ENCODE peak calls at places on chromosomes 16 and 17, in five cellular contexts. W, Y, S, B and M are unnamed samples.

GRCh38 chr17:81551458-81552243 is 502 bp downstream of the FAAP100 start:
- DNase-seq in Y (peak), S (peak), B (no peak), W (no peak), M (peak)

GRCh38 chr17:9669551-9670008 is 24.3 kb downstream of the USP43 start:
- DNase-seq in B (no peak), S (peak), W (no peak), Y (no peak), M (no peak)

GRCh38 chr17:2949469-2950044 is 113.8 kb downstream of the OR1D5 start:
- DNase-seq in W (no peak), Y (no peak), S (no peak), B (no peak), M (no peak)

GRCh38 chr17:46732754-46733398 is 85.6 kb downstream of the WNT3 start:
- DNase-seq in S (no peak), W (no peak), Y (no peak), B (no peak), M (no peak)

GRCh38 chr17:68511254-68511670 is 968 bp upstream of the PRKAR1A start:
- DNase-seq in B (no peak), Y (no peak), W (no peak), S (peak), M (no peak)

GRCh38 chr17:11340798-11341197 is 99.8 kb downstream of the SHISA6 start:
- DNase-seq in B (no peak), W (no peak), Y (no peak), S (no peak), M (no peak)

GRCh38 chr17:66326476-66327047 is 24.1 kb downstream of the PRKCA start:
- DNase-seq in B (no peak), S (no peak), W (no peak), Y (no peak), M (no peak)

GRCh38 chr17:74742153-74742515 is 5.1 kb downstream of the RAB37 start:
- DNase-seq in Y (no peak), S (no peak), W (no peak), B (peak), M (no peak)

GRCh38 chr16:66020642-66021041 is 345.8 kb upstream of the CDH5 start:
- DNase-seq in S (no peak), B (no peak), W (no peak), Y (no peak), M (no peak)

GRCh38 chr16:4239682-4240175 is 2.2 kb downstream of the SRL start:
- DNase-seq in S (no peak), Y (no peak), B (no peak), W (no peak), M (no peak)

DNA sequence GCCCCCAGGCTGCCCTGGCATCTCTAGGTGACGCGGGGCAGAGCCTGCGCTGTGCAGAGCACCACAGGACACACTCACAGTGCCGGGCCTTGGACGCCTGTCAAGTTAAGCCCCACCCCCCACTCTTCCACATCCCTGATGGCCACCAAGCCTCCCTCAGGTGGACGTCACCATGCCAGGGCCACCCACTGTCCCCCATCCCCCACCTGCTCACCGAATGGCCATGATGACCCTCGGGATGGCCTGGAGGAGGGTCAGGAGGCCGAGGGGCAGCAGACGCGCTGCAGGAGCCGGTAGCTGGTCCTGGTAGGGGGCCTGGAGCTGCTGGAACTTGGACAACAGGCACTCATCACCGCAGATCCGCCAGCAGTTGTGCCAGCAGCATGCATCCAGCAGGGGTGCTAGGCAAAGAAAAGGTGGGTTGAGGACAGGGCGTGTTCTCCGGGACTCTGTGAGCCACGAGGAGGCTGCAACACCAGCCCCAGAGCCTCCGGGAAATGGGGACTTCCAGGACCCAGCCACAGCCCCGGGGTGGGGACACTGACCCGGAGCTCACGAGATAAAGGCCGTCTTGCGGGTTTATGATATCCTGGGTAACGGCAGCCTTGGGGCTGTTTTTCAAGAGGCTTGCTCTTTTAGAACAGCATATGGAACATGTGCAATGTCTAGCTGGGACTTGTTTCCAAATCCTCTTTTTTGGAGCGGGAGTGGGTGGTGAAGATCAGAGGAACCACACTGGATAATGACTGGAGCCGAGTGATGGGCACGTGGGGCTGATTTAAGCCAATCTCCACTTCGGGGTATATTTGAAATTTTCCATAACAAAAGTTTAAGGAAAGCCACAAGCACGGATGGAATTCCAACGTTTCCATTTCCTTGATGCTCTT is 11.4 kb downstream of the C16orf95 start:
- DNase-seq in Y (no peak), S (no peak), B (no peak), W (no peak), M (no peak)
- H3K4me3 ChIP-seq in Y (no peak), S (no peak), B (no peak), W (no peak), M (no peak)

DNA sequence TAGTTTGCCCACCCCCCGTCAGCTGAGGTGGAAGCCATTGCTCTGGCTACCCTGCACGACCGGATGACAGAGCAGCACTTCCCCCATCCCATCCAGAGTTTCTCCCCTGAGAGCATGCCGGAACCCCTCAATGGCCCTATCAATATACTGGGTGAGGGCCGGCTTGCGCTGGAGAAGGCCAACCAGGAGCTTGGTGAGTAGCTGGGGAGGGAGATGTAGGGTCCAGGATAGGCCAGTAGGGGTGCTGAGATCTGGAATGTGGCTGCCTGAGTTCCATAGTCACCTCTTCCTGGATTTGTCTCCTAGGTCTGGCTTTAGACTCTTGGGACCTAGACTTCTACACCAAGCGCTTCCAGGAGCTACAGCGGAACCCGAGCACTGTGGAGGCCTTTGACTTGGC is 6.4 kb downstream of the PFAS start:
- DNase-seq in S (no peak), W (no peak), Y (no peak), B (no peak), M (no peak)
- TF ChIP-seq CTCF in S (no peak), W (no peak), Y (no peak), B (no peak), M (peak)

GRCh38 chr16:54286330-54287017 is at the start of gene IRX3:
- DNase-seq in B (peak), Y (peak), S (peak), W (no peak), M (peak)
- H3K27ac ChIP-seq in B (peak), Y (peak), S (peak), W (peak), M (peak)

GRCh38 chr16:30997887-30998711 is 12.3 kb downstream of the STX1B start:
- DNase-seq in B (no peak), Y (no peak), W (no peak), S (no peak), M (no peak)

GRCh38 chr16:30995927-30996323 is 10.9 kb downstream of the HSD3B7 start:
- DNase-seq in W (no peak), S (no peak), Y (no peak), B (no peak), M (no peak)

GRCh38 chr16:30998852-30999761 is 11.3 kb downstream of the STX1B start:
- DNase-seq in Y (no peak), B (no peak), W (peak), S (no peak), M (no peak)

GRCh38 chr16:30996324-30996999 is 11.5 kb downstream of the HSD3B7 start:
- DNase-seq in Y (no peak), S (no peak), W (no peak), B (no peak), M (no peak)

DNA sequence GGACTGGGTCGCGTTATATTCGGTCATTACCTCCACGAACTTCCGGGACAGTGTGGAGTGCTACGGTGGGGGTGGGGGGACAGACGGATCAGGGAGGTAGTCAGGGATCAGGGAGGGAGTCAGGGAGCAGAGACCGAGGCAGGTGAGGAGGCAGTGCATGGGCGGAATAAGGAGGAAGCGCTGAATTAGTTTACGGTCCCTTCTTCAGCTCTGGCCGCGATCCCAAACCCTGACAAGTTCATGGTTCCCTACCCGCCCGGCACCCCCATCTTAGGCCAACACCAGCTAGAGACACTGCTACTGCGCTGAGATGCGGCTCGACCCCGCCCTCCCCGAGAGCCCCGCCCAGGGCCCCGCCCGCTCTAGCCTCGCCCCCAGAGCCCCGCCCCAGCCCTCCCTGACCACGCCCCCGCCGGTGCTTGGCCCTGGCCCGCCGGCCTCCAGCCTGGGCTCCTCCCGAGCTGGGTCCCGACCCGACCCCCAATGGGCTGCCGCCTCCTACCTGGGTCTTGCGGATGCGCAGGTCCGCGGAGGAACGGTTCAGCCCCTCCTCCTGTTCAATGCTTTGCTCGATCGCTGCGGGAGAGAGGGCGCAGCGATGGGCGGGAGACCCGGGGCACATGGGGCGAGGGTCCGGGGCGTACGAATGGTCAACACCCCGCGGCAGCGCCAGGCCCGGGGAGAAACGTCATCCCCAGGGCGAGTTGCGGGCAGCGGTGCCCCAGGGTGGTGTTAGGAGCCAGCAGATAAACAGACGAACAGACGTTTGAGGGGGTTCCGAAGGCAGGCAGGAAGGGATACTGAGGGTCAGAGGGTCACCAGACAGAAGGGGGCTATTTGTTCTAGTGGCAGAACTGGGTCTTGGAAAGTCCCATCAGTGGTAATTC is 12.2 kb downstream of the HSD3B7 start:
- DNase-seq in B (peak), Y (peak), W (peak), S (peak), M (no peak)
- H3K4me3 ChIP-seq in B (peak), Y (peak), W (peak), S (peak), M (no peak)

GRCh38 chr17:63774982-63775290 is 966 bp downstream of the DDX42 start:
- DNase-seq in S (no peak), B (no peak), W (no peak), Y (no peak), M (no peak)

GRCh38 chr17:63772801-63773271 is 561 bp downstream of the CCDC47 start:
- DNase-seq in S (no peak), B (no peak), Y (no peak), W (no peak), M (no peak)

GRCh38 chr17:63775420-63775819 is 1.4 kb downstream of the DDX42 start:
- DNase-seq in Y (no peak), S (no peak), W (no peak), B (no peak), M (no peak)

GRCh38 chr17:63773272-63774140 is at the start of gene CCDC47:
- DNase-seq in S (peak), B (peak), Y (peak), W (peak), M (peak)

GRCh38 chr17:63774141-63774981 is at the start of gene DDX42:
- DNase-seq in S (peak), Y (peak), B (peak), W (peak), M (peak)
- TF ChIP-seq CTCF in S (no peak), Y (no peak), B (peak), W (no peak), M (no peak)